ENCODE peak calls at places on chromosomes 5 and 9, in eight cellular contexts. N is body of pancreas, V is frontal cortex, B is lower leg skin, G is cardiac muscle cell, E is hepatocyte, J is T1000, S is T-helper 17 cell. X is an unnamed sample.
A peak's percentile ranks its signal among the peaks of the same experiment; 100 is the strongest.

GRCh38 chr5:154205441-154206117 is 15.0 kb downstream of the GALNT10 start:
- DNase-seq in N (no peak), E (no peak), B (no peak), J (no peak), V (no peak), G (no peak), S (no peak), X (no peak)

GRCh38 chr9:113650207-113651131 is 186.9 kb downstream of the RGS3 start:
- DNase-seq in S (no peak), J (no peak), E (no peak), G (no peak), N (no peak), V (no peak), B (no peak), X (no peak)

GRCh38 chr5:74052441-74052840 is 426.4 kb downstream of the ARHGEF28 start:
- DNase-seq in E (no peak), J (no peak), V (no peak), B (no peak), G (no peak), S (no peak), N (no peak), X (no peak)

GRCh38 chr5:146753618-146754123 is 124.9 kb downstream of the PPP2R2B start:
- DNase-seq in V (no peak), J (no peak), E (no peak), N (no peak), B (no peak), S (no peak), G (no peak), X (no peak)

GRCh38 chr5:127925916-127926315 is 157.7 kb upstream of the SLC12A2 start:
- DNase-seq in S (no peak), G (no peak), V (no peak), B (no peak), J (no peak), E (no peak), N (no peak), X (peak; percentile 26)

GRCh38 chr5:159510282-159510681 is 180.0 kb upstream of the IL12B start:
- DNase-seq in N (no peak), S (no peak), E (peak; percentile 83), B (peak; percentile 53), J (peak; percentile 64), G (peak; percentile 96), V (no peak), X (peak; percentile 31)

GRCh38 chr9:114417511-114417910 is 29.7 kb upstream of the AKNA start:
- DNase-seq in N (no peak), E (no peak), V (no peak), G (no peak), S (no peak), B (no peak), J (no peak), X (no peak)

GRCh38 chr5:92969191-92969780 is 611.7 kb downstream of the NR2F1-AS1 start:
- DNase-seq in S (no peak), G (no peak), E (no peak), N (no peak), V (no peak), J (no peak), B (no peak), X (no peak)

GRCh38 chr5:122999947-123000563 is 36.5 kb downstream of the PPIC start:
- DNase-seq in S (no peak), G (peak; percentile 75), E (peak; percentile 32), B (peak; percentile 18), V (no peak), N (peak; percentile 73), J (no peak), X (peak; percentile 27)

GRCh38 chr9:124950050-124950718 is 9.3 kb upstream of the GOLGA1 start:
- DNase-seq in S (no peak), N (no peak), E (no peak), V (no peak), J (no peak), B (no peak), G (no peak), X (no peak)

GRCh38 chr9:33737811-33738606 is 57.4 kb upstream of the PRSS3 start:
- DNase-seq in V (no peak), B (no peak), N (peak; percentile 49), E (peak; percentile 76), S (no peak), G (peak; percentile 78), J (no peak), X (peak; percentile 59)

X was measured in transverse colon.